ENCODE peak calls at places on chromosomes 4 and X, in eight cellular contexts. Y is CD4-positive, alpha-beta memory T cell; M is PC-3; Q is heart right ventricle; D is aorta; L is astrocyte; P is iPS DF 6.9; K is neuronal stem cell. I is an unnamed sample.

GRCh38 chrX:13876652-13877051 is 59.8 kb upstream of the GPM6B start:
- DNase-seq in Y (no peak), M (peak; percentile 32), Q (no peak), D (no peak), L (peak; percentile 68), P (no peak), K (no peak), I (no peak)

GRCh38 chr4:184745747-184746531 is 12.0 kb upstream of the CENPU start:
- DNase-seq in Y (peak; percentile 63), M (peak; percentile 75), Q (peak; percentile 45), D (peak; percentile 85), L (peak; percentile 47), P (no peak), K (peak; percentile 43), I (no peak)

GRCh38 chr4:178738026-178738425 is 1295.8 kb upstream of the AGA start:
- DNase-seq in Y (no peak), M (peak; percentile 71), Q (no peak), D (no peak), L (peak; percentile 0), P (no peak), K (no peak), I (no peak)

GRCh38 chr4:149884046-149884445 is 68.4 kb upstream of the IQCM start:
- DNase-seq in Y (no peak), M (no peak), Q (peak; percentile 21), D (no peak), L (no peak), P (no peak), K (no peak), I (no peak)

GRCh38 chrX:107571296-107571998 is 56.9 kb upstream of the PRPS1 start:
- DNase-seq in Y (no peak), M (peak; percentile 88), Q (no peak), D (peak; percentile 67), L (peak; percentile 96), P (no peak), K (no peak), I (no peak)

GRCh38 chrX:41684138-41684537 is 4.6 kb upstream of the GPR34 start:
- DNase-seq in Y (no peak), M (peak; percentile 6), Q (no peak), D (no peak), L (no peak), P (no peak), K (no peak), I (no peak)

GRCh38 chrX:81174286-81174685 is 27.4 kb downstream of the HMGN5 start:
- DNase-seq in Y (peak; percentile 16), M (peak; percentile 71), Q (no peak), D (no peak), L (peak; percentile 4), P (no peak), K (no peak), I (no peak)

GRCh38 chrX:137858106-137858505 is 292.2 kb downstream of the ZIC3 start:
- DNase-seq in Y (no peak), M (no peak), Q (no peak), D (no peak), L (no peak), P (no peak), K (no peak), I (no peak)

GRCh38 chr4:145131848-145132247 is 33.7 kb downstream of the ABCE1 start:
- DNase-seq in Y (no peak), M (no peak), Q (no peak), D (no peak), L (no peak), P (no peak), K (no peak), I (no peak)

GRCh38 chr4:53651142-53651720 is 59.9 kb upstream of the LNX1 start:
- DNase-seq in Y (no peak), M (no peak), Q (peak; percentile 41), D (no peak), L (peak; percentile 2), P (no peak), K (no peak), I (peak; percentile 62)

GRCh38 chr4:27003602-27004238 is 143.1 kb downstream of the STIM2 start:
- DNase-seq in Y (no peak), M (peak; percentile 37), Q (no peak), D (no peak), L (peak; percentile 62), P (no peak), K (no peak), I (no peak)

GRCh38 chr4:158020734-158021346 is 152.0 kb downstream of the GASK1B start:
- DNase-seq in Y (no peak), M (peak; percentile 72), Q (no peak), D (no peak), L (peak; percentile 98), P (no peak), K (no peak), I (no peak)

GRCh38 chr4:123984881-123985280 is 588.3 kb downstream of the SPRY1 start:
- DNase-seq in Y (no peak), M (no peak), Q (peak; percentile 23), D (peak; percentile 44), L (no peak), P (no peak), K (no peak), I (no peak)

GRCh38 chr4:46254788-46255187 is 130.9 kb upstream of the GABRG1 start:
- DNase-seq in Y (no peak), M (peak; percentile 23), Q (no peak), D (no peak), L (peak; percentile 34), P (no peak), K (no peak), I (no peak)

GRCh38 chr4:7266525-7267292 is 74.4 kb downstream of the SORCS2 start:
- DNase-seq in Y (no peak), M (peak; percentile 90), Q (no peak), D (no peak), L (peak; percentile 92), P (peak; percentile 4), K (no peak), I (no peak)

GRCh38 chrX:7062912-7063311 is 84.6 kb upstream of the STS start:
- DNase-seq in Y (no peak), M (no peak), Q (no peak), D (no peak), L (no peak), P (no peak), K (no peak), I (no peak)

GRCh38 chr4:25308761-25309160 is 3.8 kb upstream of the ZCCHC4 start:
- DNase-seq in Y (no peak), M (no peak), Q (no peak), D (no peak), L (peak; percentile 33), P (no peak), K (no peak), I (no peak)

GRCh38 chrX:87873347-87873941 is 355.8 kb downstream of the KLHL4 start:
- DNase-seq in Y (no peak), M (no peak), Q (no peak), D (no peak), L (no peak), P (no peak), K (no peak), I (no peak)

DNA sequence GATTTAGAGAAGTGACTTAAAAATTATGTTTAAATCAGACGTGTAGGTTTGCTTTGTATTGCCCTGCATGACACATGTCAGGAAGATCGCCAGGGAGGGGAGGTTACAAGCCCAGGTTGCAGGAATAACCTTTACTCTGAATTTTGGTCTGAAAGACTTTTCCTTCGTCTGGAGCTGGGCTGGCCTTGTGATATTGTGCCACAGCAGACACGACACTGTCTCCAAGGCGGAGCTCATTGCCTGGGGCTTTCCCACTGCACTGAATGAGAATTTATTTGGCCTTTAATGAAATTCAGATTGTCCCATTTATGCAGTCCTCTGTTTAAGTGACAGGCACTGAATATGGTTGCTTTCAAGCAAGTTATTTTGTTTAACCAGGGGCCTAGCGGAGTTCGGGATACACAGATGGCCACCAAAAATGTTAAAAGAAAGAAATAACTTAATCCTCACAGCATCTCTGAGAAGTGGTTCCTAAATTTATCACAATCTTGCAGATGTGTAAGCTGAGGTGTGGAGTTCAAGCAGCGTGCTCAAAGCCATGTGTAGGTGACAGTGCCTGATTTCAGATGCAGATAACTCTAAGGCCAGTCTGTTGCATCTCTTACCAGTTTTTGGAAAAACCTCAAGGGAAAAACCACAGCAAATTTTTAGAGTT is 45.2 kb downstream of the RHOH start:
- DNase-seq in Y (peak; percentile 36), M (no peak), Q (no peak), D (no peak), L (peak; percentile 14), P (no peak), K (no peak), I (no peak)
- H3K4me1 ChIP-seq in Y (peaks cover 98% of the 10 kb centered on the region), M (peaks cover 5% of the 10 kb centered on the region), Q (no peaks in the 10 kb centered on the region), D (no peaks in the 10 kb centered on the region), L (peaks cover 2% of the 10 kb centered on the region), P (peaks cover 2% of the 10 kb centered on the region), K (peaks cover 7% of the 10 kb centered on the region), I (no peaks in the 10 kb centered on the region)

DNA sequence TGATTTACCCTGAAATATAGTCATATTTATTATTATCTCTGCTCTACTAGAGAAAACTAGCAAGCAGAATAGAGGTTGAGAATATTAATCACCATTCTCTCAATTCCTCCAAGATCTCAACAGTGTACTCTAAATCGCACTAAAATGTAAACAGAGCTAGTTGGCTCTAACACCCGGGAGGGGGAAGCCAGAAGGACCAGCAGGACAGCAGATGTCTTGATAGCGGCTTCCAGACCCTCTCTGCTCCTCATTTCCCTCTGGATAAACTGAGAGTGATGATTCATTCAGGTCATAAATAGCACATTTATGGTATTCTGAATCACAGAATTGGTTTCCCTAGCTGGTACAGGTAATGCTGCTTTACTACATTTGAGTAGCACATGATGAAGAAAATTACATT is 82.5 kb downstream of the TBC1D9 start:
- DNase-seq in Y (no peak), M (no peak), Q (no peak), D (no peak), L (peak; percentile 41), P (no peak), K (no peak), I (no peak)
- H3K36me3 ChIP-seq in Y (no peaks in the 10 kb centered on the region), M (no peaks in the 10 kb centered on the region), Q (peaks cover 5% of the 10 kb centered on the region), D (peaks cover 5% of the 10 kb centered on the region), L (peaks cover 17% of the 10 kb centered on the region), P (no peaks in the 10 kb centered on the region), K (peaks cover 28% of the 10 kb centered on the region), I (peaks cover 55% of the 10 kb centered on the region)

GRCh38 chr4:94974773-94975172 is 217.0 kb downstream of the BMPR1B start:
- DNase-seq in Y (no peak), M (peak; percentile 83), Q (no peak), D (no peak), L (peak; percentile 67), P (no peak), K (no peak), I (no peak)

GRCh38 chr4:94976371-94977011 is 218.7 kb downstream of the BMPR1B start:
- DNase-seq in Y (no peak), M (peak; percentile 78), Q (no peak), D (no peak), L (peak; percentile 71), P (no peak), K (no peak), I (no peak)

DNA sequence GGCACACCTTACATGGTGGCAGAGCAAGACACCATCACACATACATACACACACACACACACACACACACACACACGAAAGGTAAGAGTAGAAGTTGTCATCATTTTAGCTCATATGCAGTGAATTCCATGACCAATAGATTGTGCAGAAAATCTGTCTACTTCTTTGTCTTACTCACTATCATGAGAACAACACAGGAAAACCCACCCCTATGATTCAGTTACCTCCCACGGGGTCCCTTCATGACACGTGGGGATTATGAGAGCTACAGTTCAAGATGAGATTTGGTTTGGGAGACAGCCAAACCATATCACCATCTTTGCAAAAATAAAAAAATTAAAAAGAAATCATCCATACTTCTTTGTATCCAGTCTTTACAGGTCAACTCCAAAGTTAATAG is 221.1 kb downstream of the BMPR1B start:
- DNase-seq in Y (no peak), M (peak; percentile 7), Q (no peak), D (no peak), L (peak; percentile 55), P (no peak), K (no peak), I (no peak)
- H3K4me1 ChIP-seq in Y (no peaks in the 10 kb centered on the region), M (peaks cover 32% of the 10 kb centered on the region), Q (no peaks in the 10 kb centered on the region), D (peaks cover 2% of the 10 kb centered on the region), L (peaks cover 26% of the 10 kb centered on the region), P (no peaks in the 10 kb centered on the region), K (no peaks in the 10 kb centered on the region), I (no peaks in the 10 kb centered on the region)

GRCh38 chrX:139759637-139760036 is 51.7 kb upstream of the MCF2 start:
- DNase-seq in Y (no peak), M (peak; percentile 56), Q (no peak), D (no peak), L (no peak), P (no peak), K (peak; percentile 2), I (no peak)
- H3K36me3 ChIP-seq in Y (no peaks in the 10 kb centered on the region), M (peaks cover 2% of the 10 kb centered on the region), Q (no peaks in the 10 kb centered on the region), D (no peaks in the 10 kb centered on the region), L (no peaks in the 10 kb centered on the region), P (no peaks in the 10 kb centered on the region), K (no peaks in the 10 kb centered on the region), I (no peaks in the 10 kb centered on the region)